ENCODE peak calls at places on chromosome 19, in six cellular contexts. W, C, Q, Z, K and X are unnamed samples.

GRCh38 chr19:6264077-6264445 is 15.7 kb downstream of the MLLT1 start:
- DNase-seq in K (no peak), Z (no peak), C (no peak), Q (no peak), W (peak; percentile 35), X (no peak)

GRCh38 chr19:16836115-16836905 is 7.1 kb downstream of the SIN3B start:
- DNase-seq in K (no peak), Q (no peak), W (no peak), C (no peak), Z (no peak), X (peak; percentile 18)

GRCh38 chr19:8575467-8575997 is 1.7 kb downstream of the MYO1F start:
- DNase-seq in C (peak; percentile 59), K (no peak), W (peak; percentile 41), Z (no peak), Q (no peak), X (no peak)

GRCh38 chr19:4556574-4557185 is 2.8 kb downstream of the SEMA6B start:
- DNase-seq in Z (no peak), K (peak; percentile 62), C (no peak), W (no peak), Q (no peak), X (no peak)

GRCh38 chr19:43316591-43317319 is 36.7 kb upstream of the CD177 start:
- DNase-seq in Z (no peak), K (peak; percentile 40), Q (peak; percentile 38), W (peak; percentile 40), C (no peak), X (no peak)

GRCh38 chr19:15418112-15418587 is 638 bp downstream of the AKAP8L start:
- DNase-seq in Q (peak; percentile 9), C (no peak), Z (no peak), W (no peak), K (no peak), X (no peak)

GRCh38 chr19:3700242-3701032 is at the start of gene PIP5K1C:
- DNase-seq in Z (peak; percentile 78), Q (peak; percentile 42), K (peak; percentile 98), W (peak; percentile 68), C (peak; percentile 87), X (peak; percentile 21)

GRCh38 chr19:52889931-52890330 is 7.5 kb downstream of the ZNF320 start:
- DNase-seq in K (no peak), Q (no peak), Z (no peak), C (no peak), W (no peak), X (no peak)

GRCh38 chr19:1395194-1396018 is 5.9 kb downstream of the GAMT start:
- DNase-seq in Z (no peak), W (no peak), Q (no peak), K (no peak), C (no peak), X (no peak)

GRCh38 chr19:45824041-45824471 is 8.9 kb upstream of the RSPH6A start:
- DNase-seq in C (no peak), K (no peak), Q (no peak), W (no peak), Z (no peak), X (no peak)

GRCh38 chr19:19745496-19746285 is 12.8 kb upstream of the ZNF14 start:
- DNase-seq in Q (no peak), K (no peak), W (no peak), Z (no peak), C (no peak), X (no peak)

GRCh38 chr19:42250666-42251531 is 4.0 kb downstream of the ERF start:
- DNase-seq in Z (no peak), Q (no peak), W (peak; percentile 43), K (no peak), C (no peak), X (no peak)

GRCh38 chr19:35044317-35045117 is 3.0 kb downstream of the HPN start:
- DNase-seq in Z (peak; percentile 28), W (peak; percentile 33), Q (no peak), K (peak; percentile 84), C (peak; percentile 43), X (no peak)

GRCh38 chr19:51469629-51470028 is 8.7 kb upstream of the CEACAM18 start:
- DNase-seq in C (no peak), K (no peak), Z (no peak), Q (no peak), W (no peak), X (no peak)

GRCh38 chr19:18745012-18745735 is 45.9 kb downstream of the COMP start:
- DNase-seq in W (peak; percentile 47), C (no peak), K (no peak), Z (no peak), Q (no peak), X (no peak)

GRCh38 chr19:5545984-5546383 is 21.8 kb downstream of the TINCR start:
- DNase-seq in W (no peak), Q (no peak), C (no peak), Z (no peak), K (no peak), X (no peak)

GRCh38 chr19:39677931-39678889 is 22.5 kb downstream of the LGALS16 start:
- DNase-seq in C (no peak), Z (no peak), W (no peak), K (no peak), Q (no peak), X (no peak)

GRCh38 chr19:46015080-46015960 is 7.5 kb downstream of the PGLYRP1 start:
- DNase-seq in Q (no peak), K (peak; percentile 88), C (peak; percentile 49), Z (no peak), W (peak; percentile 32), X (no peak)

GRCh38 chr19:10006335-10006708 is 4.0 kb downstream of the COL5A3 start:
- DNase-seq in K (no peak), W (peak; percentile 41), C (no peak), Z (no peak), Q (no peak), X (no peak)

GRCh38 chr19:50857366-50857765 is 2.7 kb downstream of the KLK3 start:
- DNase-seq in K (no peak), W (no peak), C (no peak), Z (no peak), Q (no peak), X (no peak)

GRCh38 chr19:8446055-8446709 is 1.4 kb downstream of the HNRNPM start:
- DNase-seq in Q (no peak), C (no peak), K (no peak), W (no peak), Z (no peak), X (no peak)

GRCh38 chr19:16094360-16095070 is 17.2 kb upstream of the RAB8A start:
- DNase-seq in C (no peak), W (peak; percentile 52), Q (no peak), K (no peak), Z (no peak), X (no peak)

GRCh38 chr19:33811246-33811645 is 14.6 kb downstream of the KCTD15 start:
- DNase-seq in Z (no peak), C (no peak), Q (no peak), K (no peak), W (no peak), X (no peak)

GRCh38 chr19:15166700-15167099 is 34.1 kb downstream of the NOTCH3 start:
- DNase-seq in W (no peak), Z (no peak), Q (no peak), K (no peak), C (no peak), X (no peak)

GRCh38 chr19:3094638-3095374 is 644 bp downstream of the GNA11 start:
- DNase-seq in C (no peak), Z (no peak), W (no peak), Q (no peak), K (peak; percentile 46), X (no peak)

GRCh38 chr19:42143341-42144234 is 11.3 kb upstream of the POU2F2 start:
- DNase-seq in K (peak; percentile 91), Q (no peak), C (no peak), W (peak; percentile 42), Z (no peak), X (no peak)

GRCh38 chr19:45711851-45712698 is 18.6 kb downstream of the FBXO46 start:
- DNase-seq in Z (no peak), W (no peak), C (no peak), Q (no peak), K (no peak), X (no peak)

GRCh38 chr19:4609878-4610511 is 29.3 kb upstream of the TNFAIP8L1 start:
- DNase-seq in C (no peak), K (peak; percentile 30), W (no peak), Q (no peak), Z (peak; percentile 71), X (peak; percentile 62)

GRCh38 chr19:585551-586110 is 4.0 kb upstream of the HCN2 start:
- DNase-seq in Z (no peak), K (no peak), W (no peak), Q (no peak), C (no peak), X (no peak)

GRCh38 chr19:28492201-28492600 is 720.8 kb downstream of the UQCRFS1 start:
- DNase-seq in C (no peak), W (no peak), K (no peak), Z (no peak), Q (no peak), X (no peak)

GRCh38 chr19:11209892-11210655 is 12.7 kb upstream of the KANK2 start:
- DNase-seq in W (no peak), K (no peak), C (no peak), Z (no peak), Q (no peak), X (no peak)

GRCh38 chr19:31821346-31821745 is 472.1 kb upstream of the TSHZ3 start:
- DNase-seq in W (no peak), C (no peak), Z (no peak), K (no peak), Q (no peak), X (no peak)

GRCh38 chr19:16351133-16351809 is 26.6 kb downstream of the KLF2 start:
- DNase-seq in C (no peak), K (no peak), Z (no peak), W (no peak), Q (no peak), X (no peak)

GRCh38 chr19:1369214-1369805 is 14.4 kb upstream of the NDUFS7 start:
- DNase-seq in W (no peak), K (no peak), Q (no peak), C (no peak), Z (no peak), X (no peak)

GRCh38 chr19:2706251-2706650 is 3.8 kb upstream of the GNG7 start:
- DNase-seq in W (no peak), K (no peak), Z (no peak), Q (no peak), C (no peak), X (no peak)

GRCh38 chr19:5615756-5616327 is 6.7 kb downstream of the SAFB2 start:
- DNase-seq in K (no peak), Q (no peak), W (peak; percentile 23), Z (no peak), C (no peak), X (no peak)

GRCh38 chr19:15331419-15332310 is 674 bp downstream of the BRD4 start:
- DNase-seq in Q (no peak), C (peak; percentile 48), Z (peak; percentile 73), W (no peak), K (peak; percentile 57), X (peak; percentile 11)

GRCh38 chr19:36082916-36083315 is 28.0 kb upstream of the OVOL3 start:
- DNase-seq in Q (no peak), C (no peak), W (no peak), K (no peak), Z (no peak), X (no peak)

GRCh38 chr19:40756502-40757110 is 5.6 kb downstream of the SNRPA start:
- DNase-seq in Q (no peak), W (no peak), C (no peak), K (no peak), Z (no peak), X (no peak)

GRCh38 chr19:50266896-50267295 is 62.3 kb downstream of the KCNC3 start:
- DNase-seq in C (no peak), Z (no peak), W (no peak), K (peak; percentile 52), Q (no peak), X (no peak)